ENCODE peak calls at places on chromosomes 1 and 21, in eight cellular contexts. One of them, this sample, is unnamed.

GRCh38 chr1:147837129-147837776 is 65.3 kb upstream of the GJA8 start:
- DNase-seq in psoas muscle: no peak
- DNase-seq in MM.1S: no peak
- DNase-seq in uterus: no peak
- DNase-seq in tibial nerve: no peak
- DNase-seq in left ventricle myocardium inferior: no peak
- DNase-seq in tibial artery: no peak
- DNase-seq in endothelial cell of umbilical vein: no peak
- DNase-seq in this sample: no peak

GRCh38 chr1:165875171-165875570 is 47.8 kb downstream of the UCK2 start:
- DNase-seq in endothelial cell of umbilical vein: no peak
- DNase-seq in MM.1S: no peak
- DNase-seq in left ventricle myocardium inferior: no peak
- DNase-seq in uterus: no peak
- DNase-seq in psoas muscle: no peak
- DNase-seq in tibial artery: no peak
- DNase-seq in tibial nerve: no peak
- DNase-seq in this sample: no peak

GRCh38 chr21:27674037-27674436 is 707.1 kb upstream of the ADAMTS5 start:
- DNase-seq in endothelial cell of umbilical vein: no peak
- DNase-seq in MM.1S: no peak
- DNase-seq in uterus: no peak
- DNase-seq in psoas muscle: no peak
- DNase-seq in tibial artery: no peak
- DNase-seq in tibial nerve: no peak
- DNase-seq in left ventricle myocardium inferior: no peak
- DNase-seq in this sample: peak; percentile 96

GRCh38 chr1:171032822-171033702 is 57.6 kb upstream of the FMO3 start:
- DNase-seq in endothelial cell of umbilical vein: no peak
- DNase-seq in left ventricle myocardium inferior: no peak
- DNase-seq in psoas muscle: no peak
- DNase-seq in uterus: no peak
- DNase-seq in tibial nerve: no peak
- DNase-seq in tibial artery: no peak
- DNase-seq in MM.1S: no peak
- DNase-seq in this sample: no peak

GRCh38 chr1:24725209-24725651 is 20.0 kb upstream of the CLIC4 start:
- DNase-seq in endothelial cell of umbilical vein: peak; percentile 86
- DNase-seq in psoas muscle: no peak
- DNase-seq in tibial nerve: no peak
- DNase-seq in uterus: no peak
- DNase-seq in MM.1S: no peak
- DNase-seq in tibial artery: no peak
- DNase-seq in left ventricle myocardium inferior: no peak
- DNase-seq in this sample: peak; percentile 43

GRCh38 chr1:208652300-208653160 is 408.3 kb upstream of the PLXNA2 start:
- DNase-seq in MM.1S: peak; percentile 84
- DNase-seq in tibial nerve: peak; percentile 10
- DNase-seq in uterus: peak; percentile 16
- DNase-seq in tibial artery: no peak
- DNase-seq in left ventricle myocardium inferior: peak; percentile 20
- DNase-seq in endothelial cell of umbilical vein: peak; percentile 88
- DNase-seq in psoas muscle: peak; percentile 16
- DNase-seq in this sample: peak; percentile 76

GRCh38 chr1:16231331-16232315 is 5.4 kb downstream of the CPLANE2 start:
- DNase-seq in endothelial cell of umbilical vein: no peak
- DNase-seq in tibial artery: no peak
- DNase-seq in psoas muscle: no peak
- DNase-seq in uterus: no peak
- DNase-seq in left ventricle myocardium inferior: no peak
- DNase-seq in tibial nerve: no peak
- DNase-seq in MM.1S: no peak
- DNase-seq in this sample: no peak

GRCh38 chr1:89989791-89990190 is 5.1 kb upstream of the ZNF326 start:
- DNase-seq in tibial artery: no peak
- DNase-seq in left ventricle myocardium inferior: no peak
- DNase-seq in psoas muscle: no peak
- DNase-seq in MM.1S: no peak
- DNase-seq in uterus: no peak
- DNase-seq in tibial nerve: no peak
- DNase-seq in endothelial cell of umbilical vein: no peak
- DNase-seq in this sample: no peak

GRCh38 chr1:209590405-209590804 is 6.9 kb downstream of the CAMK1G start:
- DNase-seq in psoas muscle: no peak
- DNase-seq in tibial artery: no peak
- DNase-seq in uterus: no peak
- DNase-seq in endothelial cell of umbilical vein: peak; percentile 24
- DNase-seq in tibial nerve: no peak
- DNase-seq in left ventricle myocardium inferior: no peak
- DNase-seq in MM.1S: no peak
- DNase-seq in this sample: peak; percentile 56

GRCh38 chr21:23542097-23542496 is 2065.2 kb downstream of the MRPL39 start:
- DNase-seq in tibial nerve: no peak
- DNase-seq in uterus: no peak
- DNase-seq in psoas muscle: no peak
- DNase-seq in tibial artery: no peak
- DNase-seq in endothelial cell of umbilical vein: no peak
- DNase-seq in left ventricle myocardium inferior: no peak
- DNase-seq in MM.1S: no peak
- DNase-seq in this sample: no peak

GRCh38 chr1:13585599-13585965 is 1.9 kb downstream of the PDPN start:
- DNase-seq in left ventricle myocardium inferior: no peak
- DNase-seq in tibial nerve: no peak
- DNase-seq in psoas muscle: no peak
- DNase-seq in endothelial cell of umbilical vein: no peak
- DNase-seq in MM.1S: no peak
- DNase-seq in uterus: no peak
- DNase-seq in tibial artery: peak; percentile 25
- DNase-seq in this sample: no peak

GRCh38 chr1:226632169-226632884 is 83.8 kb downstream of the STUM start:
- DNase-seq in uterus: peak; percentile 19
- DNase-seq in psoas muscle: no peak
- DNase-seq in MM.1S: no peak
- DNase-seq in tibial nerve: no peak
- DNase-seq in tibial artery: peak; percentile 44
- DNase-seq in endothelial cell of umbilical vein: no peak
- DNase-seq in left ventricle myocardium inferior: no peak
- DNase-seq in this sample: no peak

GRCh38 chr1:67646145-67647035 is 38.6 kb upstream of the GADD45A start:
- DNase-seq in psoas muscle: peak; percentile 21
- DNase-seq in tibial artery: peak; percentile 70
- DNase-seq in uterus: peak; percentile 37
- DNase-seq in endothelial cell of umbilical vein: peak; percentile 39
- DNase-seq in left ventricle myocardium inferior: peak; percentile 57
- DNase-seq in MM.1S: no peak
- DNase-seq in tibial nerve: no peak
- DNase-seq in this sample: peak; percentile 11

GRCh38 chr1:112713466-112714312 is 1.4 kb downstream of the PPM1J start:
- DNase-seq in psoas muscle: peak; percentile 40
- DNase-seq in uterus: peak; percentile 24
- DNase-seq in tibial artery: no peak
- DNase-seq in tibial nerve: no peak
- DNase-seq in left ventricle myocardium inferior: no peak
- DNase-seq in MM.1S: no peak
- DNase-seq in endothelial cell of umbilical vein: no peak
- DNase-seq in this sample: no peak

DNA sequence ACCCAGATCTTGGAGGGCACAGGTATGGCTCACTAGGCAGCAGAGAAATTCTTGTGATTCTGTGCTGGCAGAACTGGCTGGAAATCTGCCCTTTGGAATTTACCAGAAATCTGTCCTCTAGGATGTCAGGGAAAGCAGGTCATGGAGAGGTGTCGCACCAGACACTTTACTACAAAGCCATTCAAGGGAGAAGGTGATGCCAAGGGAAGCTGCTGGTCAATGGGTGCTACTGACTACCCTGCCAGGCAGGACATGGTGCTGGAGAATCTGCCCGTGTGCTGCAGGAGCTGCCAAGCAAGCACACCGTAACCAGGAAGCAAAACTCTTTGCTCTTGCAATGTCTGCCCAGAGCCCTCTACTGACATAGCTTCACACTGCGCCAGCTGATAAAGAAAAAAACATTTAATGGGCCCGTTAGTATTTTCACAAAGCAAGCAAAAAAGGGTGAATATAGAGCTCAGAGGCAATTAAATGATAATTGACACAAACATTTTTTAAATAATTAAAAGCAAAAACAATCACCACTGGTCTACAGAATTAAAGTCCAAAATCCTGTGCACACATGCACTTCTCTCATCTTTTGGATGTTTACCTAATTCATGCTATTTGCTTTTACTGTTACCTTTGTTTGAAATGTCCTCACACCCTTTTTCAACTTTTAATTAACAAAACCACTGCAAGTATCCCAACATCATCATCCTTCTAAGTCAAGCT is 7.2 kb upstream of the FBXO28 start:
- DNase-seq in psoas muscle: no peak
- DNase-seq in MM.1S: peak; percentile 77
- DNase-seq in endothelial cell of umbilical vein: peak; percentile 67
- DNase-seq in left ventricle myocardium inferior: no peak
- DNase-seq in tibial nerve: no peak
- DNase-seq in uterus: no peak
- DNase-seq in tibial artery: no peak
- DNase-seq in this sample: peak; percentile 77
- H3K4me1 ChIP-seq in psoas muscle: no peaks in the 10 kb centered on the region
- H3K4me1 ChIP-seq in MM.1S: peaks cover 4% of the 10 kb centered on the region
- H3K4me1 ChIP-seq in endothelial cell of umbilical vein: peaks cover 9% of the 10 kb centered on the region
- H3K4me1 ChIP-seq in left ventricle myocardium inferior: no peaks in the 10 kb centered on the region
- H3K4me1 ChIP-seq in tibial nerve: no peaks in the 10 kb centered on the region
- H3K4me1 ChIP-seq in uterus: no peaks in the 10 kb centered on the region
- H3K4me1 ChIP-seq in tibial artery: no peaks in the 10 kb centered on the region
- H3K4me1 ChIP-seq in this sample: no peaks in the 10 kb centered on the region

DNA sequence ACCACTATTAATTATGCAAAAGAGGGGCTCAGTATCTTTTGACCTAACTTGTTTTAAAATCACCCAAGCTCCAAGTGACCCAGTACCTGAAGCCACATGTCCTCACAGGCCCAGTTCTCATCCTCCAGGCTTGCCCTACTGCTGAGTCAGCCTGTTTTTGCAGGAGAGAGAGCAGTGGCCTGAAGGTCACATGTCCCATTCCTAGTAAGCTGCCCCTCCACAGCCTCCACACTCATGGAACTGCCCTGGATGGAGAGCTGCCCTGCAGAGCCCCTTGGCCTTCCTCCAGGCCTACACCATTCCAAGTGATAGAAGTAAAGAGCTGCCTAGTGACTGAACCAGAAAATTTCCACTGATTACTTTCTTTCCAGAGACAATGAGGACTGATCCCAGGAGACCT is 139.8 kb upstream of the ST6GALNAC5 start:
- DNase-seq in psoas muscle: no peak
- DNase-seq in tibial artery: no peak
- DNase-seq in MM.1S: no peak
- DNase-seq in tibial nerve: no peak
- DNase-seq in uterus: no peak
- DNase-seq in left ventricle myocardium inferior: no peak
- DNase-seq in endothelial cell of umbilical vein: no peak
- DNase-seq in this sample: no peak
- H3K9me3 ChIP-seq in psoas muscle: no peaks in the 10 kb centered on the region
- H3K9me3 ChIP-seq in tibial artery: no peaks in the 10 kb centered on the region
- H3K9me3 ChIP-seq in MM.1S: no peaks in the 10 kb centered on the region
- H3K9me3 ChIP-seq in tibial nerve: no peaks in the 10 kb centered on the region
- H3K9me3 ChIP-seq in uterus: no peaks in the 10 kb centered on the region
- H3K9me3 ChIP-seq in left ventricle myocardium inferior: no peaks in the 10 kb centered on the region
- H3K9me3 ChIP-seq in endothelial cell of umbilical vein: no peaks in the 10 kb centered on the region
- H3K9me3 ChIP-seq in this sample: no peaks in the 10 kb centered on the region

DNA sequence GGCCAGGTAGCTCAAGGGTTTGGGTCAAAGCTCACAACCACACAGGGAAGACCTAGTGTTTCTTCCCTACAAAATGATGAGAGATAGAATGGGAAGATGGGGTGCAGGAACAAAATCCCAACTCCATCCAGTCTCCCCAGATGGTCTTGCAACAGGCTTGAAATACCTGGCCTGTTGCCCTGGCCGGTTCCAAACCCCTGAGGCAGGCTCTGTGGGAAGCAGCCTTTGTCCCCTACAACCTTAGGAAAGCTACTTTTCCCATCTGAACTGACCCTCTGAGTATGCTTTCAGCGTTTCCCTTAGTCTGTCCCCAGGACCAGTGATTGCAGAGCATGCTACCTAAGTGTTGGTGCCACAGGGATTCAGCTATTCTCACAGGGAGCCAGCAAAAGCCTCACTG is 104.0 kb downstream of the GDAP2 start:
- DNase-seq in uterus: no peak
- DNase-seq in psoas muscle: peak; percentile 49
- DNase-seq in endothelial cell of umbilical vein: no peak
- DNase-seq in left ventricle myocardium inferior: peak; percentile 34
- DNase-seq in MM.1S: no peak
- DNase-seq in tibial nerve: peak; percentile 31
- DNase-seq in tibial artery: peak; percentile 65
- DNase-seq in this sample: peak; percentile 54
- H3K4me1 ChIP-seq in uterus: peaks cover 11% of the 10 kb centered on the region
- H3K4me1 ChIP-seq in psoas muscle: peaks cover 14% of the 10 kb centered on the region
- H3K4me1 ChIP-seq in endothelial cell of umbilical vein: peaks cover 47% of the 10 kb centered on the region
- H3K4me1 ChIP-seq in left ventricle myocardium inferior: peaks cover 62% of the 10 kb centered on the region
- H3K4me1 ChIP-seq in MM.1S: no peaks in the 10 kb centered on the region
- H3K4me1 ChIP-seq in tibial nerve: no peaks in the 10 kb centered on the region
- H3K4me1 ChIP-seq in tibial artery: no peaks in the 10 kb centered on the region
- H3K4me1 ChIP-seq in this sample: peaks cover 65% of the 10 kb centered on the region

DNA sequence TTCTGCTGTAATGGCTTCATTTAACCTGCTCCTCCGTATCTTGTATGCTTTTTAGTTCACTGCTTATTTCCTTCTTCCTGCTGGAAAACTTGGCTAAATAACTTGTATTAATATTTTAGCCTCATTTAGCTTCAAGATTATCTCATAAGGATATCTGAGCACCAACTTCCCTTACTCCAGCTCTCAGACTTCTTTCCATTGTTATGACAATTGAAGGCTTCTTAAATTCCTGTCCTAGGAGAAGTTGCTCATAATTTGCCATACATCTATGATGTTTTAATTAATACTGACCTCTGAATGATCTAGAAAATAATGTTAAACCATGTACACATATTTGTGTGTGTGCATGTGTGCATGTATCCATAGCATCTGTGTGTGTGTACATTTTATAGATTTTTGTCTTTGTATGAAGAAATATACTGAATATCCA is 1524.4 kb upstream of the TPTE start:
- DNase-seq in endothelial cell of umbilical vein: no peak
- DNase-seq in uterus: no peak
- DNase-seq in psoas muscle: no peak
- DNase-seq in MM.1S: no peak
- DNase-seq in left ventricle myocardium inferior: no peak
- DNase-seq in tibial nerve: no peak
- DNase-seq in tibial artery: no peak
- DNase-seq in this sample: no peak
- H3K9me3 ChIP-seq in endothelial cell of umbilical vein: peaks cover 26% of the 10 kb centered on the region
- H3K9me3 ChIP-seq in uterus: peaks cover 3% of the 10 kb centered on the region
- H3K9me3 ChIP-seq in psoas muscle: peaks cover 4% of the 10 kb centered on the region
- H3K9me3 ChIP-seq in MM.1S: no peaks in the 10 kb centered on the region
- H3K9me3 ChIP-seq in left ventricle myocardium inferior: peaks cover 7% of the 10 kb centered on the region
- H3K9me3 ChIP-seq in tibial nerve: no peaks in the 10 kb centered on the region
- H3K9me3 ChIP-seq in tibial artery: peaks cover 10% of the 10 kb centered on the region
- H3K9me3 ChIP-seq in this sample: no peaks in the 10 kb centered on the region

This sample was measured in GM23248.